ENCODE peak calls at places on chromosome 14, in ten cellular contexts. H is stimulated activated naive B cell treated with anti-CD40 and anti-IgM and Interleukin-4, amounts not matched to agents 10 μg/mL and 1 μg/mL and 100 μg/mL, for 72 hours; Y is globus pallidus; B is WERI-Rb-1; M is right cardiac atrium; W is H1; F is cerebellar cortex; I is endothelial cell; L is Right ventricle myocardium superior; N is sigmoid colon. D is an unnamed sample.

GRCh38 chr14:61145903-61146411 is 135.2 kb downstream of the TMEM30B start:
- DNase-seq in L (no peak), M (no peak), W (no peak), Y (no peak), N (no peak), F (no peak), I (no peak), B (no peak), H (no peak), D (no peak)

GRCh38 chr14:59832663-59833294 is 37.8 kb downstream of the RTN1 start:
- DNase-seq in H (no peak), L (no peak), F (no peak), W (no peak), M (no peak), Y (no peak), B (no peak), N (no peak), I (no peak), D (no peak)

GRCh38 chr14:23366163-23366921 is 1.4 kb upstream of the EFS start:
- DNase-seq in I (peak), N (peak), W (peak), B (peak), Y (peak), H (no peak), L (peak), F (peak), M (peak), D (no peak)

GRCh38 chr14:37583358-37584210 is 11.5 kb downstream of the FOXA1 start:
- DNase-seq in I (no peak), W (no peak), H (no peak), B (no peak), Y (no peak), M (no peak), F (no peak), N (no peak), L (no peak), D (no peak)

GRCh38 chr14:67343601-67344230 is 15.9 kb downstream of the ATP6V1D start:
- DNase-seq in B (no peak), L (no peak), I (no peak), Y (no peak), F (no peak), N (no peak), H (no peak), M (no peak), W (no peak), D (no peak)

GRCh38 chr14:33617154-33617553 is 333.7 kb downstream of the EGLN3 start:
- DNase-seq in F (no peak), B (no peak), M (no peak), Y (no peak), H (no peak), I (no peak), W (no peak), N (no peak), L (no peak), D (no peak)

GRCh38 chr14:102903889-102904512 is 18.5 kb upstream of the AMN start:
- DNase-seq in B (no peak), F (no peak), Y (no peak), H (no peak), I (no peak), N (no peak), M (no peak), W (no peak), L (no peak), D (no peak)

GRCh38 chr14:69937367-69937777 is 58.2 kb downstream of the SMOC1 start:
- DNase-seq in W (no peak), I (no peak), L (no peak), B (peak), Y (no peak), F (no peak), M (no peak), H (no peak), N (no peak), D (no peak)

D was measured in GM18507.